ENCODE peak calls at places on chromosomes 16 and 17, in four cellular contexts. One of them, this sample, is unnamed.

GRCh38 chr17:2926019-2926650 is 129.9 kb downstream of the RAP1GAP2 start:
- DNase-seq in K562: no peak
- DNase-seq in IMR-90: peak; percentile 57
- DNase-seq in H1: no peak
- DNase-seq in this sample: no peak

GRCh38 chr17:57986841-57987581 is 1.0 kb downstream of the VEZF1 start:
- DNase-seq in K562: peak; percentile 55
- DNase-seq in IMR-90: peak; percentile 91
- DNase-seq in H1: no peak
- DNase-seq in this sample: no peak

GRCh38 chr16:89017956-89018604 is 41.1 kb upstream of the CBFA2T3 start:
- DNase-seq in K562: no peak
- DNase-seq in IMR-90: no peak
- DNase-seq in H1: no peak
- DNase-seq in this sample: no peak

GRCh38 chr17:2181206-2181983 is 122.2 kb downstream of the SMG6 start:
- DNase-seq in K562: no peak
- DNase-seq in IMR-90: peak; percentile 95
- DNase-seq in H1: no peak
- DNase-seq in this sample: no peak

GRCh38 chr17:40251576-40251975 is 32.5 kb downstream of the WIPF2 start:
- DNase-seq in K562: peak; percentile 38
- DNase-seq in IMR-90: peak; percentile 85
- DNase-seq in H1: no peak
- DNase-seq in this sample: no peak

GRCh38 chr17:63250830-63251229 is 195.3 kb downstream of the CYB561 start:
- DNase-seq in K562: no peak
- DNase-seq in IMR-90: no peak
- DNase-seq in H1: no peak
- DNase-seq in this sample: no peak

GRCh38 chr16:22665803-22666202 is 148.2 kb upstream of the HS3ST2 start:
- DNase-seq in K562: no peak
- DNase-seq in IMR-90: no peak
- DNase-seq in H1: no peak
- DNase-seq in this sample: no peak

GRCh38 chr17:9241371-9241712 is 220.0 kb downstream of the NTN1 start:
- DNase-seq in K562: no peak
- DNase-seq in IMR-90: no peak
- DNase-seq in H1: no peak
- DNase-seq in this sample: no peak

GRCh38 chr17:2689411-2690164 is 22.0 kb downstream of the CLUH start:
- DNase-seq in K562: no peak
- DNase-seq in IMR-90: no peak
- DNase-seq in H1: no peak
- DNase-seq in this sample: no peak

GRCh38 chr17:33126086-33126485 is 134.4 kb downstream of the SPACA3 start:
- DNase-seq in K562: no peak
- DNase-seq in IMR-90: no peak
- DNase-seq in H1: no peak
- DNase-seq in this sample: no peak

GRCh38 chr17:45148183-45149036 is at the start of gene HEXIM1:
- DNase-seq in K562: peak; percentile 100
- DNase-seq in IMR-90: peak; percentile 99
- DNase-seq in H1: peak; percentile 98
- DNase-seq in this sample: peak; percentile 95

GRCh38 chr16:88355093-88355388 is 27.7 kb upstream of the ZNF469 start:
- DNase-seq in K562: no peak
- DNase-seq in IMR-90: no peak
- DNase-seq in H1: no peak
- DNase-seq in this sample: no peak

GRCh38 chr16:47565454-47565853 is 104.3 kb downstream of the PHKB start:
- DNase-seq in K562: peak; percentile 25
- DNase-seq in IMR-90: peak; percentile 66
- DNase-seq in H1: no peak
- DNase-seq in this sample: no peak

GRCh38 chr17:1413281-1413791 is 13.3 kb upstream of the YWHAE start:
- DNase-seq in K562: peak; percentile 73
- DNase-seq in IMR-90: peak; percentile 86
- DNase-seq in H1: no peak
- DNase-seq in this sample: no peak

GRCh38 chr17:72598705-72599104 is 477.9 kb downstream of the SOX9 start:
- DNase-seq in K562: no peak
- DNase-seq in IMR-90: no peak
- DNase-seq in H1: no peak
- DNase-seq in this sample: no peak

GRCh38 chr17:61997649-61998048 is 67.4 kb downstream of the MED13 start:
- DNase-seq in K562: no peak
- DNase-seq in IMR-90: peak; percentile 83
- DNase-seq in H1: no peak
- DNase-seq in this sample: no peak

GRCh38 chr17:51164911-51165679 is 1.1 kb upstream of the NME2 start:
- DNase-seq in K562: no peak
- DNase-seq in IMR-90: no peak
- DNase-seq in H1: no peak
- DNase-seq in this sample: no peak
- TF ChIP-seq CHD1 in K562: no peak
- TF ChIP-seq CHD1 in IMR-90: no peak
- TF ChIP-seq CHD1 in H1: no peak
- TF ChIP-seq CHD1 in this sample: no peak

DNA sequence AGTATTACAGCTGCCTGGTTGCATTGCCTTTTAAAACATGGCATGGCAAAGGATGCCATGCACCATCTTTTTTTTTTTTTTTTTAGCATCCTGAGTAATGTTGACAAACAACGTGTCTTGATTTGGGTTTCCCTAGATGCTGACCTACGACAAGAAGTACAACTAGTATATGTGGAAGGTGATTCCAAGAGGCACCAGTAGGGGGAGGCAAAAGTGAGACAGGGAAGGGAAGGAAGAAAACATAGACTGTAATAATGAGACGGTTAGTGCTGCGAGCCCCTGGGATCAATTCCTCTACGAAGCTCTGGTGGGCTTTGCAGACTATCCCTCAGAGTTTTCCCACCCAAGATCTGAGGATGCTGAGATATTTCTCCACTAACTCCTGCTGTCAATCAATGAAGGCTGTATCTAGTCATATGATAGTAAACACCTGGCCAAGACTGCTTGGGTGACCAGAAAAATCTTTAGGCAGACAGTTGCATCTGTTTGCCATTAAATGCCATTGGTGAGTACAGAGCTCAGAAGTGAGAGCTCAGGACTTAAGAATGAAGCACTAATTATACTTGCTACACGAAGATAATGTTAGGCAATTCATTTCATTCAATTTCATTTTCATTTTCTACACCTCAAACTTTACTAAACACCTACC is 458.6 kb upstream of the GOT2 start:
- DNase-seq in K562: peak; percentile 19
- DNase-seq in IMR-90: peak; percentile 11
- DNase-seq in H1: no peak
- DNase-seq in this sample: no peak
- TF ChIP-seq CHD1 in K562: no peak
- TF ChIP-seq CHD1 in IMR-90: no peak
- TF ChIP-seq CHD1 in H1: no peak
- TF ChIP-seq CHD1 in this sample: no peak

GRCh38 chr17:7043544-7044268 is at the start of gene SLC16A11:
- DNase-seq in K562: no peak
- DNase-seq in IMR-90: peak; percentile 21
- DNase-seq in H1: no peak
- DNase-seq in this sample: no peak

GRCh38 chr17:7042507-7043194 is 1.2 kb downstream of the SLC16A11 start:
- DNase-seq in K562: no peak
- DNase-seq in IMR-90: no peak
- DNase-seq in H1: no peak
- DNase-seq in this sample: no peak

GRCh38 chr17:7043195-7043543 is 723 bp downstream of the SLC16A11 start:
- DNase-seq in K562: no peak
- DNase-seq in IMR-90: no peak
- DNase-seq in H1: no peak
- DNase-seq in this sample: no peak

GRCh38 chr17:7038025-7038862 is 2.4 kb downstream of the SLC16A13 start:
- DNase-seq in K562: no peak
- DNase-seq in IMR-90: no peak
- DNase-seq in H1: no peak
- DNase-seq in this sample: no peak

GRCh38 chr17:7041607-7042506 is 2.0 kb downstream of the SLC16A11 start:
- DNase-seq in K562: no peak
- DNase-seq in IMR-90: no peak
- DNase-seq in H1: no peak
- DNase-seq in this sample: no peak
- TF ChIP-seq CHD1 in K562: no peak
- TF ChIP-seq CHD1 in IMR-90: no peak
- TF ChIP-seq CHD1 in H1: no peak
- TF ChIP-seq CHD1 in this sample: no peak

GRCh38 chr16:67284699-67285646 is 5.6 kb downstream of the PLEKHG4 start:
- DNase-seq in K562: peak; percentile 23
- DNase-seq in IMR-90: peak; percentile 12
- DNase-seq in H1: peak; percentile 62
- DNase-seq in this sample: no peak
- TF ChIP-seq CHD1 in K562: no peak
- TF ChIP-seq CHD1 in IMR-90: no peak
- TF ChIP-seq CHD1 in H1: no peak
- TF ChIP-seq CHD1 in this sample: no peak

DNA sequence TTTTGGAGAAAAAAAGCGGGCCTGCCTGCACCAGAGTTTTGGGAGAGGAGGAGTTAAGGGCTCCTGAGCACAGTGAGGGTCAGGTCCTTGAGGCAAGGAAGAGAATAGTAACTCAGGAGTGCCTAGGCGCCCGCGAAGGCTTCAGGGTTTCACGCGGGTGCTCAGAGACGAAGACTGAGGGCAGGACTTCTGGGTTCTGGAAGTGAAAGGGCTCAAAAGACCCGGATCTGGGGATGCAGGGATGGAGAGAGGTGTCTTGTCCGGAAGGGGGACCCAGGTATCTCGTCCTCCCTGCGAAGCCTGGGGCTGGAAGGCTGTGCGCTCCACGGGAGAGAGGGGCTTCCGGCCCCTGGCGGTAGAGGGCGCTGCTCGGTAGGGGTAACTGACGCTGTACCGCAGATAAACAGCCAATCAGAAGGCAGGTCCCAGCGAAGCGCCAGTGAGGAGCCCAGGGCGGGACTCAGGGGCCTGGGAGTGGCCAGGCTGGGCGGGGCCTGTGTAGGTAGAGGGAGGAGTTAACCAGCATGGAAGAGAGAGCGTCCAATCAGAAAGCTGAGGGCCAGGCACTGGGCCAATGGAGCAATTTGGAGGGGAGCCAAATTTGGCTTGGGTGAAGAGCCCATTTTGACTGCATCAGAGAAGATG is 729 bp downstream of the TGFB1I1 start:
- DNase-seq in K562: peak; percentile 71
- DNase-seq in IMR-90: peak; percentile 88
- DNase-seq in H1: no peak
- DNase-seq in this sample: no peak
- TF ChIP-seq CHD1 in K562: no peak
- TF ChIP-seq CHD1 in IMR-90: no peak
- TF ChIP-seq CHD1 in H1: no peak
- TF ChIP-seq CHD1 in this sample: no peak

DNA sequence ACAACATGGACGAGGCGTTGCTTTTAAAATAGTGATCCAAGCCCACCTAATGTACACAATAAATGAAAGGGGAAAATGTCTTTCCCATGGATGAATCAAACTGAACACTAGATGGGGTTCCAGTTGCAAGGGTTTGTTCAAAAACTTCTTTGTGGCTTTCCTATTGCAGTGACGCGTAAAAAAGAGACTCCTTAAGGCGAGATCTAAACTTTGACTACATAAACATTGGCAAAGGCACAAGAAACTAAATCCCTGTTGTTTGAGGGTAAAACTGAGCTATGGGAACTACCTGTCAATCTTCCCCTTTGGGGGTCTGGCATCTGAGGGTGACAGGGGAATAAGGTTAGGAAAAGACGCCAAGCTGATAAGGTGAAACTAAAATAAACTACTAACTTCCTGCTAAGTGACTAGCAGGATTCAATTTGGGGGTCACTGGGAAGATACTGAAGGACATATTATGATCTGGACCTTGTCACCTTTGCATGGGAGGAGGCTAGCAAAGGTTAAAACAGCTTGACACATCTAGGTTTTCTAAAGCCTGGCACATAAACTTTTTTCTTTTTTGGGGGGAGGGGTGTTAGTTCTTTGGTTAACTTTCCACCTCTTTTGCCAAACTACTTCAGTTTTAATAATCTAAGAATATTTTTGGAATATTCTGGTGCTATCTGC is 4.7 kb downstream of the SALL1 start:
- DNase-seq in K562: no peak
- DNase-seq in IMR-90: peak; percentile 75
- DNase-seq in H1: no peak
- DNase-seq in this sample: no peak
- TF ChIP-seq CHD1 in K562: no peak
- TF ChIP-seq CHD1 in IMR-90: no peak
- TF ChIP-seq CHD1 in H1: no peak
- TF ChIP-seq CHD1 in this sample: no peak

GRCh38 chr17:67602974-67603373 is 114.8 kb upstream of the NOL11 start:
- DNase-seq in K562: peak; percentile 38
- DNase-seq in IMR-90: peak; percentile 49
- DNase-seq in H1: peak; percentile 21
- DNase-seq in this sample: no peak
- TF ChIP-seq CHD1 in K562: no peak
- TF ChIP-seq CHD1 in IMR-90: no peak
- TF ChIP-seq CHD1 in H1: no peak
- TF ChIP-seq CHD1 in this sample: no peak

GRCh38 chr16:52548261-52549010 is 1.5 kb upstream of the TOX3 start:
- DNase-seq in K562: no peak
- DNase-seq in IMR-90: no peak
- DNase-seq in H1: no peak
- DNase-seq in this sample: no peak
- TF ChIP-seq CHD1 in K562: no peak
- TF ChIP-seq CHD1 in IMR-90: no peak
- TF ChIP-seq CHD1 in H1: no peak
- TF ChIP-seq CHD1 in this sample: no peak